ENCODE peak calls at places on chromosomes 1 and 21, in ten cellular contexts. V, L, F, U, T, D, H, X, K and W are unnamed samples.

GRCh38 chr1:105270966-105271365 is 1521.3 kb downstream of the AMY1C start:
- DNase-seq in V (no peak), L (no peak), F (no peak), U (no peak), T (no peak), D (no peak), H (no peak), X (no peak), K (no peak), W (no peak)

GRCh38 chr21:31075844-31076243 is 37.6 kb upstream of the KRTAP19-8 start:
- DNase-seq in V (no peak), L (no peak), F (no peak), U (no peak), T (no peak), D (no peak), H (no peak), X (no peak), K (no peak), W (no peak)

GRCh38 chr21:31865429-31865970 is 7.3 kb upstream of the HUNK start:
- DNase-seq in V (no peak), L (no peak), F (no peak), U (no peak), T (no peak), D (no peak), H (no peak), X (no peak), K (no peak), W (no peak)

GRCh38 chr1:225883616-225884265 is 1.6 kb upstream of the TMEM63A start:
- DNase-seq in V (no peak), L (no peak), F (no peak), U (no peak), T (no peak), D (peak), H (no peak), X (no peak), K (no peak), W (no peak)

GRCh38 chr1:207404849-207405525 is 49.1 kb upstream of the CR2 start:
- DNase-seq in V (peak), L (peak), F (peak), U (peak), T (no peak), D (no peak), H (peak), X (peak), K (no peak), W (no peak)

GRCh38 chr1:189859385-189859977 is 618.2 kb downstream of the BRINP3 start:
- DNase-seq in V (no peak), L (peak), F (no peak), U (peak), T (peak), D (peak), H (no peak), X (no peak), K (peak), W (peak)

GRCh38 chr21:46368533-46369285 is 44.8 kb downstream of the PCNT start:
- DNase-seq in V (no peak), L (no peak), F (no peak), U (no peak), T (peak), D (no peak), H (no peak), X (no peak), K (no peak), W (peak)

GRCh38 chr1:199799116-199799515 is 228.4 kb upstream of the NR5A2 start:
- DNase-seq in V (no peak), L (no peak), F (no peak), U (peak), T (no peak), D (no peak), H (no peak), X (no peak), K (peak), W (no peak)

GRCh38 chr1:112625696-112626095 is 6.1 kb downstream of the CAPZA1 start:
- DNase-seq in V (no peak), L (no peak), F (no peak), U (no peak), T (no peak), D (no peak), H (no peak), X (no peak), K (no peak), W (no peak)

GRCh38 chr1:246907472-246907871 is 24.3 kb downstream of the AHCTF1 start:
- DNase-seq in V (no peak), L (no peak), F (peak), U (peak), T (no peak), D (peak), H (peak), X (peak), K (no peak), W (peak)

GRCh38 chr21:15826147-15826780 is 96.5 kb downstream of the USP25 start:
- DNase-seq in V (no peak), L (peak), F (peak), U (peak), T (no peak), D (peak), H (peak), X (peak), K (peak), W (peak)